ENCODE peak calls at places on chromosomes 1 and 21, in four cellular contexts. Z is stimulated activated CD4-positive, alpha-beta T cell treated with anti-CD3 and anti-CD28 coated beads, Interleukin-2, amount 100 ng/mL, for 48 hours; Q is hepatocyte; B is fibroblast of pulmonary artery. G is an unnamed sample.

GRCh38 chr1:154936416-154937050 is at the start of gene PMVK:
- DNase-seq in Z (peak; percentile 88), Q (peak; percentile 97), B (peak; percentile 97), G (peak; percentile 96)

GRCh38 chr1:245096330-245097066 is 58.3 kb upstream of the KIF26B start:
- DNase-seq in Z (no peak), Q (no peak), B (no peak), G (no peak)

GRCh38 chr1:93607814-93608187 is 73.8 kb downstream of the BCAR3 start:
- DNase-seq in Z (peak; percentile 37), Q (no peak), B (no peak), G (no peak)

GRCh38 chr1:235867903-235868469 is 1.3 kb upstream of the LYST start:
- DNase-seq in Z (no peak), Q (no peak), B (no peak), G (no peak)

GRCh38 chr1:98315309-98315708 is 346.2 kb upstream of the SNX7 start:
- DNase-seq in Z (no peak), Q (no peak), B (peak; percentile 79), G (no peak)

GRCh38 chr1:205600085-205600484 is 31.7 kb downstream of the ELK4 start:
- DNase-seq in Z (no peak), Q (no peak), B (peak; percentile 74), G (peak; percentile 74)

GRCh38 chr1:49906365-49906764 is 117.4 kb downstream of the AGBL4 start:
- DNase-seq in Z (no peak), Q (no peak), B (no peak), G (no peak)

GRCh38 chr1:93338426-93338825 is 7.3 kb upstream of the DR1 start:
- DNase-seq in Z (no peak), Q (no peak), B (peak; percentile 95), G (peak; percentile 35)

GRCh38 chr21:16891821-16892220 is 621.0 kb upstream of the CXADR start:
- DNase-seq in Z (no peak), Q (no peak), B (peak; percentile 95), G (no peak)

GRCh38 chr1:202201266-202201665 is 7.7 kb downstream of the LGR6 start:
- DNase-seq in Z (no peak), Q (no peak), B (no peak), G (no peak)

GRCh38 chr1:26410706-26411623 is at the start of gene LIN28A:
- DNase-seq in Z (no peak), Q (no peak), B (no peak), G (no peak)